ENCODE peak calls at places on chromosomes 11 and 22, in eight cellular contexts. B, U, V, R, I, H, P and M are unnamed samples.

GRCh38 chr11:72066855-72067254 is 13.5 kb downstream of the NUMA1 start:
- DNase-seq in H (no peak), U (no peak), I (no peak), B (no peak), V (no peak), P (no peak), R (no peak), M (no peak)

GRCh38 chr11:133762538-133762937 is 82.8 kb downstream of the SPATA19 start:
- DNase-seq in H (no peak), B (no peak), P (no peak), V (no peak), I (no peak), R (no peak), U (no peak), M (no peak)

GRCh38 chr22:36303874-36304273 is 50.9 kb downstream of the APOL1 start:
- DNase-seq in U (no peak), V (no peak), R (no peak), I (no peak), B (no peak), H (no peak), P (no peak), M (no peak)

GRCh38 chr22:19180740-19181410 is 2.3 kb upstream of the SLC25A1 start:
- DNase-seq in H (no peak), P (no peak), I (no peak), U (no peak), V (no peak), B (no peak), R (no peak), M (no peak)

GRCh38 chr22:26590525-26590858 is 560 bp upstream of the TPST2 start:
- DNase-seq in I (no peak), H (no peak), R (no peak), V (no peak), U (no peak), P (no peak), B (no peak), M (no peak)

GRCh38 chr11:1201395-1202153 is 21.3 kb upstream of the MUC5B start:
- DNase-seq in P (no peak), H (no peak), V (no peak), I (no peak), R (no peak), U (no peak), B (no peak), M (no peak)

GRCh38 chr11:133579165-133580031 is 47.1 kb upstream of the OPCML start:
- DNase-seq in R (no peak), I (no peak), P (no peak), U (no peak), H (no peak), V (no peak), B (no peak), M (no peak)

GRCh38 chr11:128133501-128133900 is 453.9 kb downstream of the ETS1 start:
- DNase-seq in H (no peak), B (no peak), P (no peak), U (no peak), R (no peak), V (no peak), I (no peak), M (no peak)

GRCh38 chr11:104451193-104451592 is 287.2 kb upstream of the PDGFD start:
- DNase-seq in V (no peak), I (no peak), H (no peak), U (no peak), R (peak; percentile 12), B (no peak), P (no peak), M (no peak)

GRCh38 chr11:88131764-88132470 is 43.3 kb downstream of the RAB38 start:
- DNase-seq in H (no peak), I (no peak), R (no peak), U (no peak), V (no peak), B (no peak), P (no peak), M (no peak)

GRCh38 chr11:79393362-79394043 is 47.3 kb downstream of the TENM4 start:
- DNase-seq in H (no peak), R (no peak), U (no peak), P (no peak), I (no peak), B (no peak), V (no peak), M (no peak)

GRCh38 chr11:114200785-114201184 is 95.4 kb upstream of the NNMT start:
- DNase-seq in B (no peak), P (no peak), I (no peak), H (no peak), U (no peak), V (no peak), R (no peak), M (no peak)

GRCh38 chr11:87359401-87359800 is 321.7 kb downstream of the TMEM135 start:
- DNase-seq in P (no peak), H (no peak), V (no peak), B (no peak), U (no peak), I (no peak), R (no peak), M (no peak)

GRCh38 chr11:66891849-66892660 is 35.2 kb downstream of the LRFN4 start:
- DNase-seq in U (peak; percentile 73), R (peak; percentile 59), H (peak; percentile 90), P (no peak), I (peak; percentile 57), V (no peak), B (no peak), M (peak; percentile 82)

GRCh38 chr11:65491614-65492386 is 7.0 kb upstream of the MALAT1 start:
- DNase-seq in U (peak; percentile 97), H (peak; percentile 15), I (no peak), P (no peak), V (no peak), B (peak; percentile 91), R (peak; percentile 84), M (peak; percentile 94)

GRCh38 chr11:44536779-44537516 is 28.5 kb upstream of the CD82 start:
- DNase-seq in I (no peak), V (no peak), H (no peak), B (no peak), P (no peak), U (no peak), R (no peak), M (no peak)

GRCh38 chr11:125494033-125494364 is 2.1 kb downstream of the FEZ1 start:
- DNase-seq in U (no peak), I (no peak), R (no peak), P (no peak), V (no peak), H (no peak), B (no peak), M (no peak)

GRCh38 chr11:34890089-34890488 is 26.1 kb downstream of the APIP start:
- DNase-seq in I (no peak), H (no peak), R (no peak), U (no peak), P (no peak), V (no peak), B (no peak), M (no peak)

GRCh38 chr11:43582837-43583462 is 97.6 kb upstream of the HSD17B12 start:
- DNase-seq in B (no peak), V (no peak), I (no peak), H (no peak), P (no peak), R (no peak), U (no peak), M (no peak)

GRCh38 chr11:45079075-45079444 is 67.4 kb upstream of the PRDM11 start:
- DNase-seq in H (no peak), P (no peak), B (no peak), V (no peak), I (no peak), U (no peak), R (no peak), M (no peak)

GRCh38 chr22:39176067-39176621 is 23.7 kb upstream of the CBX7 start:
- DNase-seq in B (no peak), H (no peak), I (no peak), U (no peak), P (no peak), V (no peak), R (no peak), M (no peak)

GRCh38 chr22:41280065-41280464 is 5.9 kb downstream of the RANGAP1 start:
- DNase-seq in I (no peak), H (no peak), B (no peak), R (no peak), V (no peak), P (no peak), U (no peak), M (no peak)

GRCh38 chr11:36532908-36533601 is 23.0 kb upstream of the TRAF6 start:
- DNase-seq in R (no peak), V (no peak), P (no peak), B (no peak), H (no peak), U (no peak), I (no peak), M (no peak)

GRCh38 chr22:17303840-17304779 is 65.2 kb upstream of the CECR2 start:
- DNase-seq in B (no peak), I (peak; percentile 65), V (no peak), P (peak; percentile 33), U (no peak), R (no peak), H (peak; percentile 76), M (no peak)

GRCh38 chr11:70415176-70415575 is 16.8 kb downstream of the CTTN start:
- DNase-seq in V (no peak), H (no peak), U (no peak), B (no peak), I (no peak), R (no peak), P (no peak), M (peak; percentile 83)

GRCh38 chr22:35349368-35349703 is 31.6 kb upstream of the HMOX1 start:
- DNase-seq in B (no peak), R (peak; percentile 55), U (no peak), H (no peak), I (no peak), P (no peak), V (no peak), M (no peak)

GRCh38 chr22:45235101-45235777 is 5.5 kb downstream of the KIAA0930 start:
- DNase-seq in P (no peak), B (no peak), H (peak; percentile 75), V (peak; percentile 51), R (no peak), U (no peak), I (peak; percentile 38), M (no peak)

GRCh38 chr11:35159111-35159510 is 20.1 kb downstream of the CD44 start:
- DNase-seq in R (no peak), P (no peak), B (no peak), U (no peak), I (no peak), H (no peak), V (no peak), M (no peak)

GRCh38 chr11:11946878-11947277 is 61.5 kb downstream of the DKK3 start:
- DNase-seq in B (no peak), U (no peak), H (no peak), P (no peak), I (no peak), R (no peak), V (no peak), M (no peak)

GRCh38 chr11:129577986-129578385 is 202.3 kb downstream of the BARX2 start:
- DNase-seq in B (no peak), R (no peak), P (no peak), U (no peak), V (no peak), H (no peak), I (no peak), M (no peak)

GRCh38 chr11:112655386-112655785 is 305.8 kb upstream of the NCAM1 start:
- DNase-seq in I (no peak), V (no peak), H (no peak), U (peak; percentile 86), P (no peak), R (no peak), B (no peak), M (peak; percentile 92)